ENCODE peak calls at places on chromosome 4, in five cellular contexts. One of them, this sample, is unnamed.

GRCh38 chr4:138202686-138203085 is 39.5 kb downstream of the SLC7A11 start:
- DNase-seq in GM12878: no peak
- DNase-seq in K562: no peak
- DNase-seq in HCT116: no peak
- DNase-seq in HepG2: no peak
- DNase-seq in this sample: no peak

GRCh38 chr4:37994569-37994968 is 34.4 kb downstream of the PTTG2 start:
- DNase-seq in HCT116: no peak
- DNase-seq in K562: no peak
- DNase-seq in GM12878: no peak
- DNase-seq in HepG2: no peak
- DNase-seq in this sample: no peak

GRCh38 chr4:40305329-40306193 is 29.6 kb upstream of the CHRNA9 start:
- DNase-seq in GM12878: peak
- DNase-seq in HCT116: no peak
- DNase-seq in HepG2: no peak
- DNase-seq in K562: no peak
- DNase-seq in this sample: no peak

GRCh38 chr4:173777421-173777820 is 247.4 kb upstream of the HAND2 start:
- DNase-seq in HCT116: no peak
- DNase-seq in K562: no peak
- DNase-seq in HepG2: no peak
- DNase-seq in GM12878: no peak
- DNase-seq in this sample: no peak

GRCh38 chr4:80201326-80202151 is 4.2 kb downstream of the PRDM8 start:
- DNase-seq in K562: no peak
- DNase-seq in HepG2: no peak
- DNase-seq in GM12878: no peak
- DNase-seq in HCT116: no peak
- DNase-seq in this sample: no peak

GRCh38 chr4:188839704-188840103 is 700.5 kb downstream of the TRIML1 start:
- DNase-seq in HCT116: no peak
- DNase-seq in HepG2: no peak
- DNase-seq in GM12878: no peak
- DNase-seq in K562: no peak
- DNase-seq in this sample: no peak

GRCh38 chr4:7785017-7785416 is 154.6 kb downstream of the AFAP1 start:
- DNase-seq in HepG2: no peak
- DNase-seq in HCT116: no peak
- DNase-seq in GM12878: no peak
- DNase-seq in K562: no peak
- DNase-seq in this sample: peak

GRCh38 chr4:33959519-33959918 is 2284.8 kb downstream of the ARAP2 start:
- DNase-seq in K562: no peak
- DNase-seq in HepG2: no peak
- DNase-seq in GM12878: no peak
- DNase-seq in HCT116: no peak
- DNase-seq in this sample: no peak

GRCh38 chr4:168541608-168541953 is 44.7 kb downstream of the PALLD start:
- DNase-seq in HCT116: peak
- DNase-seq in HepG2: no peak
- DNase-seq in GM12878: no peak
- DNase-seq in K562: no peak
- DNase-seq in this sample: no peak

GRCh38 chr4:108466936-108467902 is 153.2 kb upstream of the RPL34 start:
- DNase-seq in K562: peak
- DNase-seq in GM12878: peak
- DNase-seq in HCT116: peak
- DNase-seq in HepG2: no peak
- DNase-seq in this sample: no peak

GRCh38 chr4:94399721-94400120 is 52.0 kb upstream of the PDLIM5 start:
- DNase-seq in HepG2: no peak
- DNase-seq in K562: no peak
- DNase-seq in HCT116: no peak
- DNase-seq in GM12878: no peak
- DNase-seq in this sample: no peak

GRCh38 chr4:72295966-72296557 is 264.3 kb downstream of the NPFFR2 start:
- DNase-seq in GM12878: no peak
- DNase-seq in K562: peak
- DNase-seq in HCT116: peak
- DNase-seq in HepG2: peak
- DNase-seq in this sample: peak

GRCh38 chr4:173766231-173766630 is 236.2 kb upstream of the HAND2 start:
- DNase-seq in HepG2: no peak
- DNase-seq in K562: peak
- DNase-seq in GM12878: no peak
- DNase-seq in HCT116: no peak
- DNase-seq in this sample: peak

GRCh38 chr4:74906771-74907170 is 26.1 kb upstream of the PARM1 start:
- DNase-seq in GM12878: no peak
- DNase-seq in HCT116: no peak
- DNase-seq in K562: no peak
- DNase-seq in HepG2: no peak
- DNase-seq in this sample: no peak

GRCh38 chr4:159102623-159103405 is at the start of gene RAPGEF2:
- DNase-seq in GM12878: peak
- DNase-seq in K562: peak
- DNase-seq in HCT116: peak
- DNase-seq in HepG2: peak
- DNase-seq in this sample: peak

GRCh38 chr4:6205584-6205965 is 5.2 kb upstream of the JAKMIP1 start:
- DNase-seq in K562: no peak
- DNase-seq in HepG2: no peak
- DNase-seq in HCT116: no peak
- DNase-seq in GM12878: no peak
- DNase-seq in this sample: no peak
- TF ChIP-seq YY1 in K562: no peak
- TF ChIP-seq YY1 in HepG2: no peak
- TF ChIP-seq YY1 in HCT116: no peak
- TF ChIP-seq YY1 in GM12878: no peak
- TF ChIP-seq YY1 in this sample: no peak

DNA sequence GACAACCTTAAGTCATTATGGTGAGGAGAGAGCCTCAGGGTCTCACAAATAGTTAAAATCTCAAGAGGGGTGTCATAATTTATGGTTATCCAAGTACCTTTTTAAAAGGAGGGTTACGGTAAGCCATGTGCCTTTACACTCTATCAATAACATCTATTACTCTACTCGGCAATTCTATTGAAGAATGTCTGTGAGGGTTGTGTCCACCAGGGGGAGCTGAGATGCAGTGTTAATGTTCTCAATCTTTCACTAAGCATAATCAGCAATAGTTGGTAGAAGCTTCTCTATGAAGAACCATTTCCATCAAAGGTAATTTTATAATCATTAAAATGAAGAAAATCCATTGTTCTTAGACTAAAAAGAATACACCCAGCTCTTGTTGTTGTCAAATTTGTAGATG is 457.4 kb downstream of the CENPC start:
- DNase-seq in HCT116: peak
- DNase-seq in GM12878: no peak
- DNase-seq in HepG2: peak
- DNase-seq in K562: peak
- DNase-seq in this sample: peak
- TF ChIP-seq YY1 in HCT116: no peak
- TF ChIP-seq YY1 in GM12878: no peak
- TF ChIP-seq YY1 in HepG2: no peak
- TF ChIP-seq YY1 in K562: no peak
- TF ChIP-seq YY1 in this sample: no peak

GRCh38 chr4:146520894-146521542 is 722 bp downstream of the SLC10A7 start:
- DNase-seq in HepG2: peak
- DNase-seq in HCT116: no peak
- DNase-seq in GM12878: peak
- DNase-seq in K562: peak
- DNase-seq in this sample: peak
- TF ChIP-seq YY1 in HepG2: no peak
- TF ChIP-seq YY1 in HCT116: no peak
- TF ChIP-seq YY1 in GM12878: no peak
- TF ChIP-seq YY1 in K562: no peak
- TF ChIP-seq YY1 in this sample: no peak

GRCh38 chr4:54439831-54440243 is 210.7 kb downstream of the PDGFRA start:
- DNase-seq in HepG2: no peak
- DNase-seq in HCT116: no peak
- DNase-seq in GM12878: no peak
- DNase-seq in K562: peak
- DNase-seq in this sample: peak

GRCh38 chr4:54446556-54446955 is 211.2 kb upstream of the KIT start:
- DNase-seq in K562: no peak
- DNase-seq in GM12878: no peak
- DNase-seq in HCT116: no peak
- DNase-seq in HepG2: no peak
- DNase-seq in this sample: no peak

GRCh38 chr4:54440394-54441223 is 211.5 kb downstream of the PDGFRA start:
- DNase-seq in HCT116: peak
- DNase-seq in K562: peak
- DNase-seq in HepG2: no peak
- DNase-seq in GM12878: no peak
- DNase-seq in this sample: peak
- TF ChIP-seq YY1 in HCT116: no peak
- TF ChIP-seq YY1 in K562: no peak
- TF ChIP-seq YY1 in HepG2: no peak
- TF ChIP-seq YY1 in GM12878: no peak
- TF ChIP-seq YY1 in this sample: no peak

DNA sequence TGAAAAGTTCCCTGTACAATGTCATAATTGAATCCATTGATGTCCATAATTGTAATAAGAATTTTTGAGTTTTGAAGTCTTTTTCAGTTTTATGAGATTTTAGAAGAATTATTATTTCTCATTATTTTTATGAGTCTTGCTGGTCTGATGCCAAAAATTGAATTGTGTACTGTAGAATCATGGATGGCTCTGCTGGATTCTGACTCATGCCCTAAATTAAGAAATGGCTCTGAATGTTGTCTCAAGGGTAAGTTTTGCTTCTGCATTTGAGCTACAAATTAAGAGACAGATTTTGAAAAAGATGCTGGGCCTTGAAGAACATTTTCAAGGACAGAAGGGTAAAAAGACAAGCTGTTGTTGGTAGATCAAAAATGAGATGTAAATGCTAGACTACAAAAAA is 132.9 kb upstream of the MAP9 start:
- DNase-seq in K562: no peak
- DNase-seq in GM12878: no peak
- DNase-seq in HepG2: no peak
- DNase-seq in HCT116: no peak
- DNase-seq in this sample: no peak
- TF ChIP-seq YY1 in K562: no peak
- TF ChIP-seq YY1 in GM12878: no peak
- TF ChIP-seq YY1 in HepG2: no peak
- TF ChIP-seq YY1 in HCT116: no peak
- TF ChIP-seq YY1 in this sample: no peak

GRCh38 chr4:15895517-15895916 is 43.0 kb downstream of the FGFBP1 start:
- DNase-seq in HCT116: no peak
- DNase-seq in HepG2: no peak
- DNase-seq in GM12878: no peak
- DNase-seq in K562: no peak
- DNase-seq in this sample: no peak

GRCh38 chr4:15897577-15897976 is 41.0 kb downstream of the FGFBP1 start:
- DNase-seq in K562: no peak
- DNase-seq in HepG2: no peak
- DNase-seq in GM12878: no peak
- DNase-seq in HCT116: no peak
- DNase-seq in this sample: no peak

GRCh38 chr4:15894393-15894792 is 44.1 kb downstream of the FGFBP1 start:
- DNase-seq in HepG2: no peak
- DNase-seq in HCT116: no peak
- DNase-seq in K562: no peak
- DNase-seq in GM12878: no peak
- DNase-seq in this sample: no peak

GRCh38 chr4:15893967-15894366 is 44.6 kb downstream of the FGFBP1 start:
- DNase-seq in HCT116: peak
- DNase-seq in K562: no peak
- DNase-seq in GM12878: no peak
- DNase-seq in HepG2: no peak
- DNase-seq in this sample: no peak

GRCh38 chr4:15894923-15895411 is 43.6 kb downstream of the FGFBP1 start:
- DNase-seq in HepG2: no peak
- DNase-seq in K562: no peak
- DNase-seq in GM12878: no peak
- DNase-seq in HCT116: no peak
- DNase-seq in this sample: no peak
- TF ChIP-seq YY1 in HepG2: no peak
- TF ChIP-seq YY1 in K562: no peak
- TF ChIP-seq YY1 in GM12878: no peak
- TF ChIP-seq YY1 in HCT116: no peak
- TF ChIP-seq YY1 in this sample: no peak

GRCh38 chr4:98793658-98794057 is 135.2 kb upstream of the TSPAN5 start:
- DNase-seq in GM12878: no peak
- DNase-seq in HCT116: no peak
- DNase-seq in K562: no peak
- DNase-seq in HepG2: no peak
- DNase-seq in this sample: no peak
- TF ChIP-seq YY1 in GM12878: no peak
- TF ChIP-seq YY1 in HCT116: no peak
- TF ChIP-seq YY1 in K562: no peak
- TF ChIP-seq YY1 in HepG2: no peak
- TF ChIP-seq YY1 in this sample: no peak

GRCh38 chr4:970854-971520 is 2.4 kb downstream of the DGKQ start:
- DNase-seq in HepG2: no peak
- DNase-seq in K562: no peak
- DNase-seq in GM12878: no peak
- DNase-seq in HCT116: no peak
- DNase-seq in this sample: no peak

GRCh38 chr4:972651-973424 is 531 bp downstream of the DGKQ start:
- DNase-seq in HCT116: no peak
- DNase-seq in GM12878: no peak
- DNase-seq in K562: no peak
- DNase-seq in HepG2: no peak
- DNase-seq in this sample: peak

GRCh38 chr4:971670-972500 is 1.5 kb downstream of the DGKQ start:
- DNase-seq in K562: no peak
- DNase-seq in GM12878: no peak
- DNase-seq in HepG2: no peak
- DNase-seq in HCT116: no peak
- DNase-seq in this sample: no peak

GRCh38 chr4:973431-974397 is at the start of gene DGKQ:
- DNase-seq in HCT116: no peak
- DNase-seq in HepG2: peak
- DNase-seq in GM12878: no peak
- DNase-seq in K562: peak
- DNase-seq in this sample: peak

GRCh38 chr4:974668-975067 is 1.3 kb upstream of the DGKQ start:
- DNase-seq in GM12878: no peak
- DNase-seq in K562: no peak
- DNase-seq in HepG2: no peak
- DNase-seq in HCT116: no peak
- DNase-seq in this sample: no peak
- TF ChIP-seq YY1 in GM12878: no peak
- TF ChIP-seq YY1 in K562: no peak
- TF ChIP-seq YY1 in HepG2: no peak
- TF ChIP-seq YY1 in HCT116: no peak
- TF ChIP-seq YY1 in this sample: no peak

GRCh38 chr4:181245326-181245725 is 997.9 kb upstream of the TENM3 start:
- DNase-seq in GM12878: no peak
- DNase-seq in HCT116: no peak
- DNase-seq in HepG2: no peak
- DNase-seq in K562: no peak
- DNase-seq in this sample: no peak
- TF ChIP-seq YY1 in GM12878: no peak
- TF ChIP-seq YY1 in HCT116: no peak
- TF ChIP-seq YY1 in HepG2: no peak
- TF ChIP-seq YY1 in K562: no peak
- TF ChIP-seq YY1 in this sample: no peak